ENCODE peak calls at places on chromosome 19, in five cellular contexts. One of them, this sample, is unnamed.

GRCh38 chr19:34084396-34085145 is 87.7 kb upstream of the LSM14A start:
- DNase-seq in tibial nerve: no peak
- DNase-seq in hepatocyte: no peak
- DNase-seq in neural progenitor cell: no peak
- DNase-seq in psoas muscle: no peak
- DNase-seq in this sample: no peak

GRCh38 chr19:13797870-13798269 is 2.6 kb downstream of the ZSWIM4 start:
- DNase-seq in tibial nerve: no peak
- DNase-seq in hepatocyte: no peak
- DNase-seq in neural progenitor cell: no peak
- DNase-seq in psoas muscle: peak; percentile 43
- DNase-seq in this sample: no peak

GRCh38 chr19:49855676-49856573 is 5.0 kb downstream of the PTOV1 start:
- DNase-seq in tibial nerve: no peak
- DNase-seq in hepatocyte: no peak
- DNase-seq in neural progenitor cell: no peak
- DNase-seq in psoas muscle: no peak
- DNase-seq in this sample: no peak

GRCh38 chr19:374183-374885 is 29.7 kb upstream of the MIER2 start:
- DNase-seq in tibial nerve: no peak
- DNase-seq in hepatocyte: no peak
- DNase-seq in neural progenitor cell: no peak
- DNase-seq in psoas muscle: no peak
- DNase-seq in this sample: no peak

GRCh38 chr19:23509686-23510450 is 114.6 kb upstream of the ZNF91 start:
- DNase-seq in tibial nerve: no peak
- DNase-seq in hepatocyte: no peak
- DNase-seq in neural progenitor cell: no peak
- DNase-seq in psoas muscle: no peak
- DNase-seq in this sample: no peak

GRCh38 chr19:38329651-38330050 is 6.0 kb upstream of the CATSPERG start:
- DNase-seq in tibial nerve: no peak
- DNase-seq in hepatocyte: no peak
- DNase-seq in neural progenitor cell: no peak
- DNase-seq in psoas muscle: no peak
- DNase-seq in this sample: no peak

GRCh38 chr19:37929512-37929911 is 22.5 kb downstream of the SIPA1L3 start:
- DNase-seq in tibial nerve: no peak
- DNase-seq in hepatocyte: no peak
- DNase-seq in neural progenitor cell: no peak
- DNase-seq in psoas muscle: no peak
- DNase-seq in this sample: no peak

GRCh38 chr19:1630012-1630411 is 22.4 kb downstream of the TCF3 start:
- DNase-seq in tibial nerve: no peak
- DNase-seq in hepatocyte: no peak
- DNase-seq in neural progenitor cell: no peak
- DNase-seq in psoas muscle: no peak
- DNase-seq in this sample: no peak

GRCh38 chr19:52391135-52391534 is 6.5 kb upstream of the ZNF528 start:
- DNase-seq in tibial nerve: no peak
- DNase-seq in hepatocyte: no peak
- DNase-seq in neural progenitor cell: no peak
- DNase-seq in psoas muscle: no peak
- DNase-seq in this sample: peak; percentile 27

GRCh38 chr19:36488816-36489138 is 584 bp downstream of the ZNF566 start:
- DNase-seq in tibial nerve: no peak
- DNase-seq in hepatocyte: peak; percentile 40
- DNase-seq in neural progenitor cell: peak; percentile 18
- DNase-seq in psoas muscle: peak; percentile 15
- DNase-seq in this sample: peak; percentile 31

GRCh38 chr19:33731886-33732285 is 64.8 kb upstream of the KCTD15 start:
- DNase-seq in tibial nerve: no peak
- DNase-seq in hepatocyte: no peak
- DNase-seq in neural progenitor cell: no peak
- DNase-seq in psoas muscle: no peak
- DNase-seq in this sample: peak; percentile 45

GRCh38 chr19:4457654-4458406 is at the start of gene UBXN6:
- DNase-seq in tibial nerve: peak; percentile 95
- DNase-seq in hepatocyte: peak; percentile 99
- DNase-seq in neural progenitor cell: peak; percentile 100
- DNase-seq in psoas muscle: peak; percentile 99
- DNase-seq in this sample: peak; percentile 97

GRCh38 chr19:4851551-4852290 is 15.7 kb downstream of the PLIN3 start:
- DNase-seq in tibial nerve: peak; percentile 65
- DNase-seq in hepatocyte: peak; percentile 68
- DNase-seq in neural progenitor cell: peak; percentile 71
- DNase-seq in psoas muscle: peak; percentile 79
- DNase-seq in this sample: peak; percentile 82

GRCh38 chr19:2208975-2209374 is 27.2 kb downstream of the PLEKHJ1 start:
- DNase-seq in tibial nerve: no peak
- DNase-seq in hepatocyte: no peak
- DNase-seq in neural progenitor cell: no peak
- DNase-seq in psoas muscle: no peak
- DNase-seq in this sample: no peak

GRCh38 chr19:512548-513365 is 5.5 kb downstream of the TPGS1 start:
- DNase-seq in tibial nerve: no peak
- DNase-seq in hepatocyte: no peak
- DNase-seq in neural progenitor cell: no peak
- DNase-seq in psoas muscle: no peak
- DNase-seq in this sample: no peak

GRCh38 chr19:13234518-13234917 is 84.3 kb downstream of the IER2 start:
- DNase-seq in tibial nerve: no peak
- DNase-seq in hepatocyte: peak; percentile 62
- DNase-seq in neural progenitor cell: peak; percentile 76
- DNase-seq in psoas muscle: peak; percentile 29
- DNase-seq in this sample: peak; percentile 77

GRCh38 chr19:31095100-31095804 is 254.0 kb downstream of the TSHZ3 start:
- DNase-seq in tibial nerve: no peak
- DNase-seq in hepatocyte: no peak
- DNase-seq in neural progenitor cell: no peak
- DNase-seq in psoas muscle: no peak
- DNase-seq in this sample: no peak

GRCh38 chr19:51410950-51411748 is 6.3 kb downstream of the SIGLEC10 start:
- DNase-seq in tibial nerve: no peak
- DNase-seq in hepatocyte: no peak
- DNase-seq in neural progenitor cell: no peak
- DNase-seq in psoas muscle: no peak
- DNase-seq in this sample: no peak

GRCh38 chr19:3881272-3882040 is 971 bp downstream of the ATCAY start:
- DNase-seq in tibial nerve: no peak
- DNase-seq in hepatocyte: no peak
- DNase-seq in neural progenitor cell: peak; percentile 52
- DNase-seq in psoas muscle: no peak
- DNase-seq in this sample: peak; percentile 41

GRCh38 chr19:33758541-33759013 is 38.1 kb upstream of the KCTD15 start:
- DNase-seq in tibial nerve: no peak
- DNase-seq in hepatocyte: no peak
- DNase-seq in neural progenitor cell: no peak
- DNase-seq in psoas muscle: no peak
- DNase-seq in this sample: no peak

GRCh38 chr19:47446534-47447469 is 24.9 kb downstream of the SLC8A2 start:
- DNase-seq in tibial nerve: no peak
- DNase-seq in hepatocyte: peak; percentile 50
- DNase-seq in neural progenitor cell: peak; percentile 79
- DNase-seq in psoas muscle: no peak
- DNase-seq in this sample: no peak

GRCh38 chr19:4713384-4713951 is 10.2 kb downstream of the DPP9 start:
- DNase-seq in tibial nerve: peak; percentile 76
- DNase-seq in hepatocyte: peak; percentile 42
- DNase-seq in neural progenitor cell: no peak
- DNase-seq in psoas muscle: peak; percentile 95
- DNase-seq in this sample: no peak

GRCh38 chr19:16604615-16605014 is 23.4 kb downstream of the MED26 start:
- DNase-seq in tibial nerve: no peak
- DNase-seq in hepatocyte: no peak
- DNase-seq in neural progenitor cell: no peak
- DNase-seq in psoas muscle: no peak
- DNase-seq in this sample: no peak

DNA sequence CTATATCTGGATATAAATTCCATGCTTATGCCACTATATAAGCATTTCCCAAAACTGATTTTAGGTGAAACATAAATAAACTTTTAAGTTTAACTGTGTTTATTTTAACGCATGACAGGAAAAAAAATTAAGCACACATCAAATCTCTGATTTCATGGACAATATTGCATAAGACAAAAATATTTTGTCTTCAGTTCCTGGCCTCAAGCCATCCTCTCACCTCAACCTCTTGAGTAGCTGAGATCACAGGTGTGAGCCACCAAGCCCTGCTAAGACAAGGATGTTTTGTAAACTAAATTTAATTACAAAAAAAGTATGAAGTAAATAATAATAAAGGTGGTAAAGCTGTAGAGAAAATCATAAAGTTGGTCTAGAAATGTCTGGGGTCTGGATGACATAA is 734 bp upstream of the CEACAM6 start:
- DNase-seq in tibial nerve: no peak
- DNase-seq in hepatocyte: no peak
- DNase-seq in neural progenitor cell: no peak
- DNase-seq in psoas muscle: no peak
- DNase-seq in this sample: no peak
- H3K27ac ChIP-seq in tibial nerve: no peak overlapping the region
- H3K27ac ChIP-seq in hepatocyte: no peak overlapping the region
- H3K27ac ChIP-seq in neural progenitor cell: no peak overlapping the region
- H3K27ac ChIP-seq in psoas muscle: no peak overlapping the region
- H3K27ac ChIP-seq in this sample: no peak overlapping the region

GRCh38 chr19:8457209-8457608 is 12.4 kb downstream of the HNRNPM start:
- DNase-seq in tibial nerve: no peak
- DNase-seq in hepatocyte: no peak
- DNase-seq in neural progenitor cell: no peak
- DNase-seq in psoas muscle: no peak
- DNase-seq in this sample: no peak

GRCh38 chr19:8454218-8454617 is 9.4 kb downstream of the HNRNPM start:
- DNase-seq in tibial nerve: no peak
- DNase-seq in hepatocyte: no peak
- DNase-seq in neural progenitor cell: no peak
- DNase-seq in psoas muscle: no peak
- DNase-seq in this sample: no peak

GRCh38 chr19:8457802-8458201 is 13.0 kb downstream of the HNRNPM start:
- DNase-seq in tibial nerve: no peak
- DNase-seq in hepatocyte: no peak
- DNase-seq in neural progenitor cell: no peak
- DNase-seq in psoas muscle: no peak
- DNase-seq in this sample: no peak

GRCh38 chr19:8455018-8455417 is 10.2 kb downstream of the HNRNPM start:
- DNase-seq in tibial nerve: no peak
- DNase-seq in hepatocyte: no peak
- DNase-seq in neural progenitor cell: no peak
- DNase-seq in psoas muscle: no peak
- DNase-seq in this sample: no peak

DNA sequence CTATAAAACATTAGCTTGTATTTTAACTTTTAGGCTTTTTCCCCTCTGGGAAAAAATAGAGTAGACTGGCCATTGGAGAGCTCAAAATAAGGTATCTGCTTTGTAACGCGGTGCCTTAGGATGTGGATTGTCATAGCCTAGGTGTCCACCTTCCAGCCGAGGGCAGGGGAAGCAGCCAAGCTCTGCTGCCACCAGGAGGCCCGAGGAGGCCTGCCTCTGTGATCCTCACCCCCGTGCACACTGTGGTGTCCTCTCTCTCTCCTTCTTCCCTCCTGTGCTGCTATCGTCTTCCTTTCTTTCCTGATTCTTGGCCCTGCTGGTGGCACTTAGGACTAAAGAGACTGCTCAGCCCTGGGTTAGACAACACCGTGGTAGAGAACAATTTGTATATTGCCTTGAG is 11.3 kb downstream of the HNRNPM start:
- DNase-seq in tibial nerve: no peak
- DNase-seq in hepatocyte: no peak
- DNase-seq in neural progenitor cell: peak; percentile 58
- DNase-seq in psoas muscle: no peak
- DNase-seq in this sample: peak; percentile 18
- TF ChIP-seq CTCF in tibial nerve: no peak
- TF ChIP-seq CTCF in hepatocyte: no peak
- TF ChIP-seq CTCF in neural progenitor cell: peak; percentile 36
- TF ChIP-seq CTCF in psoas muscle: peak; percentile 29
- TF ChIP-seq CTCF in this sample: peak; percentile 50

GRCh38 chr19:19642506-19643157 is 825 bp downstream of the GMIP start:
- DNase-seq in tibial nerve: no peak
- DNase-seq in hepatocyte: no peak
- DNase-seq in neural progenitor cell: peak; percentile 26
- DNase-seq in psoas muscle: no peak
- DNase-seq in this sample: no peak

GRCh38 chr19:19645233-19645870 is 1.9 kb upstream of the GMIP start:
- DNase-seq in tibial nerve: no peak
- DNase-seq in hepatocyte: no peak
- DNase-seq in neural progenitor cell: no peak
- DNase-seq in psoas muscle: no peak
- DNase-seq in this sample: no peak

GRCh38 chr19:19647037-19647835 is 3.8 kb upstream of the GMIP start:
- DNase-seq in tibial nerve: no peak
- DNase-seq in hepatocyte: no peak
- DNase-seq in neural progenitor cell: no peak
- DNase-seq in psoas muscle: no peak
- DNase-seq in this sample: no peak

GRCh38 chr19:19643158-19644053 is at the start of gene GMIP:
- DNase-seq in tibial nerve: peak; percentile 40
- DNase-seq in hepatocyte: peak; percentile 85
- DNase-seq in neural progenitor cell: peak; percentile 88
- DNase-seq in psoas muscle: peak; percentile 72
- DNase-seq in this sample: peak; percentile 76

DNA sequence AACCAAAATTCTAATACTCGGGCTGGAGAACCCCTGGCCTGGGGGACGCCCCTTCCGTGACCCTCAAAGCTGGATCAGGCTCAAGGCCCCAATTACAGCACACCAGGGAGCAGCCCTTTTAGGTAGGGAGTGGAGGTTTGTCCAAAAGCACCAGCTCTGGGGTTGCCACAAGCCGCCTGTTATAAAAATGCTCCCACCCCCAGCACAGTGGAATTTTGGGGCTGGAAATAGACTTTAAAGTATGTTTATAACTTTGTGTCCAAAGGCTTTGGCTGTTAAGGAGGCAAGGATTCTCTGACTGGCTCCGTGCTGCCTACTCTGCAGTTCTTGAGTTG is 564 bp upstream of the GMIP start:
- DNase-seq in tibial nerve: no peak
- DNase-seq in hepatocyte: no peak
- DNase-seq in neural progenitor cell: no peak
- DNase-seq in psoas muscle: no peak
- DNase-seq in this sample: no peak
- H3K4me3 ChIP-seq in tibial nerve: peak overlapping the region; percentile 65
- H3K4me3 ChIP-seq in hepatocyte: no peak overlapping the region
- H3K4me3 ChIP-seq in neural progenitor cell: no peak overlapping the region
- H3K4me3 ChIP-seq in psoas muscle: peak overlapping the region; percentile 76
- H3K4me3 ChIP-seq in this sample: peak overlapping the region; percentile 76

GRCh38 chr19:5983367-5983955 is 5.5 kb upstream of the RANBP3 start:
- DNase-seq in tibial nerve: no peak
- DNase-seq in hepatocyte: no peak
- DNase-seq in neural progenitor cell: no peak
- DNase-seq in psoas muscle: no peak
- DNase-seq in this sample: no peak

GRCh38 chr19:5987077-5987818 is 9.3 kb upstream of the RANBP3 start:
- DNase-seq in tibial nerve: peak; percentile 52
- DNase-seq in hepatocyte: peak; percentile 93
- DNase-seq in neural progenitor cell: peak; percentile 87
- DNase-seq in psoas muscle: peak; percentile 66
- DNase-seq in this sample: peak; percentile 74

GRCh38 chr19:5988520-5989387 is 10.8 kb upstream of the RANBP3 start:
- DNase-seq in tibial nerve: no peak
- DNase-seq in hepatocyte: no peak
- DNase-seq in neural progenitor cell: no peak
- DNase-seq in psoas muscle: no peak
- DNase-seq in this sample: no peak

GRCh38 chr19:5989388-5990074 is 11.6 kb upstream of the RANBP3 start:
- DNase-seq in tibial nerve: no peak
- DNase-seq in hepatocyte: no peak
- DNase-seq in neural progenitor cell: no peak
- DNase-seq in psoas muscle: no peak
- DNase-seq in this sample: no peak

GRCh38 chr19:5985098-5985783 is 7.3 kb upstream of the RANBP3 start:
- DNase-seq in tibial nerve: no peak
- DNase-seq in hepatocyte: peak; percentile 51
- DNase-seq in neural progenitor cell: no peak
- DNase-seq in psoas muscle: no peak
- DNase-seq in this sample: no peak
- H3K27ac ChIP-seq in tibial nerve: no peak overlapping the region
- H3K27ac ChIP-seq in hepatocyte: peak overlapping the region; percentile 79
- H3K27ac ChIP-seq in neural progenitor cell: no peak overlapping the region
- H3K27ac ChIP-seq in psoas muscle: no peak overlapping the region
- H3K27ac ChIP-seq in this sample: no peak overlapping the region